ENCODE peak calls at places on chromosomes 2 and 18, in four cellular contexts. U, I, E and J are unnamed samples.

GRCh38 chr2:127044977-127045654 is 61.8 kb downstream of the BIN1 start:
- DNase-seq in I (no peak), U (no peak), E (no peak), J (no peak)

GRCh38 chr2:11368059-11368572 is 23.7 kb upstream of the ROCK2 start:
- DNase-seq in I (no peak), U (no peak), E (no peak), J (no peak)

GRCh38 chr2:238430781-238431180 is 4.1 kb downstream of the ASB1 start:
- DNase-seq in E (no peak), U (no peak), I (no peak), J (no peak)

GRCh38 chr2:204183608-204184007 is 247.0 kb downstream of the ICOS start:
- DNase-seq in U (no peak), E (no peak), I (no peak), J (no peak)

GRCh38 chr2:224363281-224363680 is 38.6 kb downstream of the FAM124B start:
- DNase-seq in I (no peak), U (no peak), E (no peak), J (no peak)

GRCh38 chr2:31337197-31337596 is 77.3 kb downstream of the XDH start:
- DNase-seq in E (no peak), U (no peak), I (no peak), J (no peak)

GRCh38 chr18:79576686-79577351 is 102.8 kb upstream of the CTDP1 start:
- DNase-seq in I (no peak), U (no peak), E (no peak), J (no peak)

GRCh38 chr2:178193496-178193822 is 853 bp upstream of the OSBPL6 start:
- DNase-seq in I (peak), U (peak), E (no peak), J (peak)

GRCh38 chr18:22233271-22233670 is 63.9 kb downstream of the GATA6 start:
- DNase-seq in I (no peak), E (no peak), U (no peak), J (no peak)

GRCh38 chr2:2321250-2321545 is 9.9 kb downstream of the MYT1L start:
- DNase-seq in I (no peak), E (no peak), U (no peak), J (no peak)

GRCh38 chr2:157990173-157990572 is 111.5 kb upstream of the UPP2 start:
- DNase-seq in I (no peak), E (no peak), U (no peak), J (no peak)

GRCh38 chr2:168766600-168766999 is 35.8 kb upstream of the NOSTRIN start:
- DNase-seq in I (no peak), E (no peak), U (no peak), J (no peak)

GRCh38 chr18:59127047-59127446 is 12.6 kb upstream of the SEC11C start:
- DNase-seq in U (no peak), I (no peak), E (no peak), J (no peak)

GRCh38 chr2:36376319-36376765 is 20.8 kb downstream of the CRIM1 start:
- DNase-seq in E (no peak), I (peak), U (no peak), J (peak)

GRCh38 chr2:121065239-121065638 is 219.8 kb downstream of the TFCP2L1 start:
- DNase-seq in I (no peak), E (no peak), U (no peak), J (no peak)

GRCh38 chr2:36356199-36356989 is 816 bp downstream of the CRIM1 start:
- DNase-seq in E (no peak), I (no peak), U (no peak), J (no peak)

GRCh38 chr2:215435809-215436704 is at the start of gene FN1:
- DNase-seq in U (peak), I (peak), E (no peak), J (peak)
- TF ChIP-seq CHD4 in U (no peak), I (peak), E (no peak), J (no peak)

GRCh38 chr2:240626531-240627300 is 1.4 kb downstream of the GPR35 start:
- DNase-seq in E (no peak), U (no peak), I (peak), J (no peak)
- TF ChIP-seq CHD4 in E (no peak), U (no peak), I (no peak), J (no peak)

GRCh38 chr2:235598842-235599531 is 105.1 kb downstream of the AGAP1 start:
- DNase-seq in E (no peak), I (peak), U (no peak), J (no peak)
- TF ChIP-seq CHD4 in E (no peak), I (no peak), U (no peak), J (no peak)

GRCh38 chr2:7437122-7437521 is 519.9 kb downstream of the RNF144A start:
- DNase-seq in E (no peak), I (no peak), U (no peak), J (no peak)
- TF ChIP-seq CHD4 in E (no peak), I (no peak), U (no peak), J (no peak)

GRCh38 chr18:3716116-3716660 is 266.2 kb downstream of the TGIF1 start:
- DNase-seq in I (no peak), E (no peak), U (no peak), J (no peak)
- TF ChIP-seq CHD4 in I (no peak), E (no peak), U (no peak), J (no peak)

GRCh38 chr2:151632993-151633592 is 101.2 kb downstream of the NEB start:
- DNase-seq in I (peak), U (no peak), E (no peak), J (peak)

GRCh38 chr2:151627368-151627767 is 106.9 kb downstream of the NEB start:
- DNase-seq in I (no peak), U (no peak), E (no peak), J (no peak)

GRCh38 chr2:151634726-151635467 is 99.4 kb downstream of the NEB start:
- DNase-seq in I (no peak), E (no peak), U (no peak), J (no peak)

GRCh38 chr2:151630372-151630771 is 103.9 kb downstream of the NEB start:
- DNase-seq in I (peak), E (no peak), U (no peak), J (peak)
- TF ChIP-seq CHD4 in I (no peak), E (no peak), U (no peak), J (no peak)

DNA sequence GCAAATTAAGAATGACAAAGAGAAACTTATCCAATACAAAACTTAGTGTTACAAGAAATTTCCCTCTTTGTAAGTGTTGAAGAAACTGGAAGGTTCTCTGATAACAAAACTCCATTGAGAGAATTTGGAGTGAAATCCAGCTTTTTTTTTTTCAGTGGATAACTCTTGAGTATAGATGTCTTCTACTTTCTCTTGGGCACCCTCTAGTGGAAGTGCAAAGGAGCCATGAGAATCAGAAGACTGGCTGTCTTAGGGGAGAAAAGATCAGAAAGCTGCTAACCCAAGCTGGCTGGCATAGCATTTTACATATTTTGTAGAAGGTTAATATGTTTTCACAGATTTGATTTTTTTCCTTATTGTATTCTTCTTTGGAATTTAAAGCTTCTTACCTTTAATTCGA is 138.8 kb upstream of the SATB2 start:
- DNase-seq in U (peak), E (no peak), I (peak), J (peak)
- TF ChIP-seq CHD4 in U (no peak), E (no peak), I (no peak), J (no peak)

GRCh38 chr2:42195559-42195958 is 26.4 kb downstream of the EML4 start:
- DNase-seq in U (no peak), E (no peak), I (peak), J (peak)

GRCh38 chr2:42196403-42197267 is 27.5 kb downstream of the EML4 start:
- DNase-seq in U (peak), I (peak), E (peak), J (peak)

GRCh38 chr2:42197792-42198191 is 28.6 kb downstream of the EML4 start:
- DNase-seq in E (no peak), U (no peak), I (no peak), J (no peak)

GRCh38 chr2:42194428-42194827 is 25.3 kb downstream of the EML4 start:
- DNase-seq in E (no peak), U (no peak), I (no peak), J (no peak)

GRCh38 chr2:42196070-42196402 is 26.9 kb downstream of the EML4 start:
- DNase-seq in I (no peak), E (no peak), U (no peak), J (no peak)
- TF ChIP-seq CHD4 in I (peak), E (no peak), U (no peak), J (no peak)

GRCh38 chr18:75344161-75344560 is 83.3 kb downstream of the SMIM21 start:
- DNase-seq in I (no peak), E (no peak), U (no peak), J (no peak)

GRCh38 chr18:75343389-75343788 is 84.1 kb downstream of the SMIM21 start:
- DNase-seq in E (no peak), I (no peak), U (no peak), J (no peak)

GRCh38 chr18:75350440-75350839 is 77.1 kb downstream of the SMIM21 start:
- DNase-seq in I (no peak), E (no peak), U (no peak), J (no peak)

GRCh38 chr18:75344615-75345014 is 82.9 kb downstream of the SMIM21 start:
- DNase-seq in U (no peak), E (no peak), I (no peak), J (no peak)

DNA sequence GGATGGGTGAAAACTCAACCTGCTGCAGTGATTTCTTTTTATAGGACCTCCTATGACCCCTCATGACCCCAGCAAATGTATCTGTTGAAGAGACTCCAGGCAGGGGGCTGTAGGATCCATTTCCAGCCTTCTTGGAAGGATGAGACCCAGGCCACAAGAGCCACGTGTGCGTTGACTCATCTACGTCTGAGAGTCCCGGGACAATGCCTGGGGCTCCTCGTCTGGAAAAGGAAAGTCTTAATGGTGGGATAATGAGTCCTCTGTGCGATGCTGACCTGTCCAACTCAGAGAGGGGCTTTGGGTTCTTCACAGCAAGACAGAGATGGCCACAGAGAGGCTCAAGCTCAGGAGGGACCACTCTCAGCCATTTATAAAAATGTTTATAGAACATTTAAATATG is 80.8 kb downstream of the SMIM21 start:
- DNase-seq in I (no peak), U (no peak), E (no peak), J (no peak)
- TF ChIP-seq CHD4 in I (no peak), U (no peak), E (no peak), J (no peak)

GRCh38 chr18:77022116-77022515 is 110.5 kb downstream of the MBP start:
- DNase-seq in U (no peak), I (no peak), E (no peak), J (no peak)
- TF ChIP-seq CHD4 in U (no peak), I (no peak), E (no peak), J (no peak)